ENCODE peak calls at places on chromosomes 6 and 20, in four cellular contexts. Z, H, C and G are unnamed samples.

GRCh38 chr20:19735446-19735845 is 22.6 kb upstream of the RIN2 start:
- DNase-seq in H (no peak), Z (peak; percentile 52), C (no peak), G (peak; percentile 73)

GRCh38 chr6:169131356-169131755 is 122.3 kb downstream of the THBS2 start:
- DNase-seq in C (no peak), Z (no peak), H (no peak), G (no peak)

GRCh38 chr6:166777096-166777630 is 150.1 kb upstream of the RPS6KA2 start:
- DNase-seq in H (no peak), Z (no peak), C (no peak), G (no peak)

GRCh38 chr6:42137192-42137753 is 5.1 kb downstream of the C6orf132 start:
- DNase-seq in Z (peak; percentile 48), H (no peak), C (peak; percentile 55), G (peak; percentile 89)

GRCh38 chr6:10393544-10394225 is 21.2 kb downstream of the TFAP2A start:
- DNase-seq in Z (no peak), C (no peak), H (no peak), G (no peak)

GRCh38 chr20:24638546-24639166 is 169.2 kb downstream of the SYNDIG1 start:
- DNase-seq in H (no peak), C (no peak), Z (no peak), G (no peak)

GRCh38 chr6:98146656-98147055 is 687.7 kb upstream of the POU3F2 start:
- DNase-seq in H (no peak), C (no peak), Z (no peak), G (no peak)

GRCh38 chr6:73722318-73723060 is 26.5 kb downstream of the CD109 start:
- DNase-seq in H (no peak), C (no peak), Z (no peak), G (no peak)

GRCh38 chr6:46353450-46353998 is 137.7 kb downstream of the RCAN2 start:
- DNase-seq in Z (no peak), C (no peak), H (no peak), G (no peak)

GRCh38 chr6:142254513-142254912 is 47.3 kb upstream of the ADGRG6 start:
- DNase-seq in C (no peak), H (no peak), Z (no peak), G (no peak)

GRCh38 chr6:130617658-130618057 is 209.5 kb upstream of the SMLR1 start:
- DNase-seq in C (no peak), H (no peak), Z (no peak), G (no peak)

GRCh38 chr6:128244751-128245405 is 275.5 kb downstream of the PTPRK start:
- DNase-seq in Z (no peak), H (no peak), C (no peak), G (no peak)

GRCh38 chr6:39843305-39844020 is 51.3 kb downstream of the DAAM2 start:
- DNase-seq in C (no peak), Z (no peak), H (no peak), G (no peak)

GRCh38 chr6:52596371-52597028 is 19.6 kb upstream of the TRAM2 start:
- DNase-seq in H (no peak), Z (no peak), C (no peak), G (no peak)

GRCh38 chr20:23167436-23167835 is 81.3 kb upstream of the CD93 start:
- DNase-seq in C (no peak), H (no peak), Z (no peak), G (no peak)

GRCh38 chr6:29653452-29654038 is 3.3 kb upstream of the MOG start:
- DNase-seq in Z (no peak), H (no peak), C (peak; percentile 81), G (peak; percentile 47)

GRCh38 chr20:7113577-7114466 is 346.3 kb downstream of the BMP2 start:
- DNase-seq in H (no peak), Z (no peak), C (no peak), G (peak; percentile 28)

GRCh38 chr20:341682-342081 is 5.2 kb upstream of the NRSN2 start:
- DNase-seq in H (no peak), Z (no peak), C (peak; percentile 32), G (no peak)

GRCh38 chr6:123604067-123604466 is 32.7 kb downstream of the TRDN start:
- DNase-seq in Z (no peak), H (no peak), C (no peak), G (no peak)

GRCh38 chr6:43670623-43670986 is 17.0 kb downstream of the MRPS18A start:
- DNase-seq in H (no peak), C (no peak), Z (no peak), G (no peak)

GRCh38 chr6:43669922-43670622 is 17.5 kb downstream of the MRPS18A start:
- DNase-seq in C (peak; percentile 60), H (no peak), Z (no peak), G (no peak)

GRCh38 chr6:43668151-43669028 is 19.2 kb downstream of the MRPS18A start:
- DNase-seq in C (peak; percentile 91), H (no peak), Z (peak; percentile 84), G (peak; percentile 69)

GRCh38 chr6:43667245-43668150 is 20.1 kb downstream of the MRPS18A start:
- DNase-seq in H (peak; percentile 73), C (peak; percentile 86), Z (peak; percentile 81), G (peak; percentile 92)

GRCh38 chr6:43669050-43669921 is 18.3 kb downstream of the MRPS18A start:
- DNase-seq in C (no peak), Z (peak; percentile 37), H (no peak), G (peak; percentile 47)
- TF ChIP-seq POLR2AphosphoS5 in C (no peak), Z (no peak), H (peak; percentile 40), G (no peak)

DNA sequence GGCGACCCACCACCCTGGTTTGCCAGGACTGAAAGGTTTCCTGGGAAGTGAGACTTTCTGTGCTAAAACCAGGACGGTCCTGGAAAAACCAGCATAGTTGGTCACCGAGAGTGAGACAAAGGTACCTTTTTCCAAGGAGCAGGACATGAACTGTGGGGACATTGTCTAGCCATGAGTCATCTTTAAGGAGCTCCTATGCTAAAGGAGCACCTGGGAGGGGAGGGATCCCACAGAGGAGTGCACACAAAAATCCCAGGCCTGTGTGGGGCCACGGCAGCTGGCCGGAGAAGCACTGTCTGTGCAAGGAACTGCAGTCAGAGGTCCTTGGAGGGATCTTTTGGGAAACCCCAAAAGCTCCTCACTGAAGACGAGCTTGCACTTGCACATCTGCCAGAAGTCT is 109.1 kb upstream of the PLEKHG1 start:
- DNase-seq in C (no peak), H (no peak), Z (peak; percentile 22), G (no peak)
- TF ChIP-seq POLR2AphosphoS5 in C (no peak), H (no peak), Z (no peak), G (no peak)

GRCh38 chr6:84897874-84898635 is 133.7 kb upstream of the TBX18 start:
- DNase-seq in C (no peak), H (no peak), Z (no peak), G (no peak)
- TF ChIP-seq POLR2AphosphoS5 in C (no peak), H (no peak), Z (no peak), G (no peak)

GRCh38 chr6:48765352-48765961 is 654.5 kb upstream of the PTCHD4 start:
- DNase-seq in C (no peak), H (no peak), Z (no peak), G (peak; percentile 32)

GRCh38 chr6:48766349-48766748 is 655.4 kb upstream of the PTCHD4 start:
- DNase-seq in H (no peak), C (no peak), Z (no peak), G (no peak)

GRCh38 chr6:48764261-48764660 is 653.3 kb upstream of the PTCHD4 start:
- DNase-seq in Z (no peak), H (no peak), C (no peak), G (no peak)
- TF ChIP-seq POLR2AphosphoS5 in Z (no peak), H (no peak), C (no peak), G (no peak)

GRCh38 chr20:37526839-37527637 is 638 bp downstream of the BLCAP start:
- DNase-seq in C (no peak), H (no peak), Z (peak; percentile 26), G (peak; percentile 33)

GRCh38 chr20:37524221-37524700 is 3.2 kb downstream of the NNAT start:
- DNase-seq in C (no peak), Z (no peak), H (no peak), G (peak; percentile 13)

GRCh38 chr20:37526238-37526838 is 1.3 kb downstream of the BLCAP start:
- DNase-seq in H (no peak), Z (peak; percentile 77), C (peak; percentile 71), G (no peak)

GRCh38 chr20:37525810-37526209 is 1.9 kb downstream of the BLCAP start:
- DNase-seq in Z (no peak), C (no peak), H (no peak), G (no peak)

DNA sequence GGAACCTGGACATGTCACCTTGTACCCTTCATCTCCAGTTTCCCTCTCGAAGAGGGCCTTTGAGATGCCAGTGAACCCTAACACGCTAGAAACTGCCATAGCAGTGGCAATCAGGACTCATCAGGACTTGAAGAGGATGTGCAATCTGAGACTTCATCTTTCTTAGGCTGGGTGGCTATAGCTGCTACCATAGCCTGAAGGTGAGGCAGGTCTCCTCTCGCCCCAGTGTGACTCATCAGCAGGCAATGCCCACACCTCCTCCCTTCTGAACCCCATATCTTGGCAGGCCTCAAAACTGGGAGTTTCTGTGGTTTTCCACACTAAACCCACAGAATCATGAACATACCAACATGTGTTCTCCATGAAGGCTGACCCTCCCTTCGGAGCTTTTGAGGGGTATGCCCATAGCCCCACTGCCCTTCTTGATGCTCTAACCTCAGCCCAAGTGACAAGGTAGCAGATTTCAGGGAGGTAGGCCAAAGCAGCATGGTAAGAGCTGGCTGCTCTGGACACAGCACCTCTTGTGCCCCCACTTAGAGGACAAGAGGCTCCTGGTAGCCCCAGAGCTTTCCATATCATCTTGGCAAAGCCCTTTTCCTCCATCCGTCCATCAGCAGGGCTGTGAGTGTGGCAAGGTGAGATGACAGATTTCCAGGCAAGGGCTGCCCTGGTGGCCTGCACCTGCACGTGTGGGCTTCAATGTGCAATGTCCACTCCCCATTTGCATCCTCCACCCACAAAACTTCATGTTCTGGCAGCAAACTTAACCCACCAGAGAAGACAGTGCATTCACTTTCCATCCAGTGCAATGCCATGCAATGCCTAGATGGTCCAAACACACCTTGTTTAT is 2.6 kb downstream of the BLCAP start:
- DNase-seq in C (no peak), Z (peak; percentile 75), H (no peak), G (peak; percentile 23)
- TF ChIP-seq POLR2AphosphoS5 in C (no peak), Z (no peak), H (no peak), G (no peak)

GRCh38 chr6:137738931-137739504 is 128.0 kb upstream of the TNFAIP3 start:
- DNase-seq in C (no peak), Z (no peak), H (no peak), G (no peak)
- TF ChIP-seq POLR2AphosphoS5 in C (no peak), Z (no peak), H (no peak), G (no peak)

DNA sequence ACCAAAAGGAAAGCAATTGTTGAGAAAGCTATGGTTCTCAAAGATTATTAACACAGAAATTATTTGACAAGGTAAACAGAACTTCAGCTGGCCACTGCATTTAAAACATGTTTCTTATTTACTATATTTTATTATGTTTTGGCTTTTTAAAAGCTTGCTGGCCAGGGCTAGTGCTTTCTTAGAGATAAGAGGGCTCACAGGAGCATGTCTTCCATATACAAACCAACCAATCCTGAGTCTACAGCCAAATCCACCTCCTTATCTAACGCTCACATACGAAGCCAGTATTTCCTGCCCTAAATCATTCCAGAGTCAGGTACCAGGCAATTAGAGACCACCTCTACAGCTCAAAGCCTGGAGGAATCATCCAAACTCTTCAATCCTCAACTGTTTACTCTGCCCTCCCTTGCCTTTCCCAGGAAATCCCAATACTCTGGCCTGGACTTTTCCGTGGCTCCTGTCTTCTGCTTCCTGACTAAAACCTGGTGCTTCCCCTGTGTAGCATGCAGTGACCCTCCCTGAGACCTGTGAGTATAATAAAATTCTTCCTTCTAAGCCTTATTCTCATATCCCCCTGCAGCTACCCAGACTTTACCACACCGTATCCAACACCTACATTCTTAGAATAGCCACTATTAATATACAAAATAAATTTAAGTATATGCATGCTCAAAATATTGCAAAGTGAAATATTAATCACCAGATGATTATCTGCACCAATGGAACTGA is 33.2 kb downstream of the RANBP9 start:
- DNase-seq in Z (no peak), H (no peak), C (peak; percentile 78), G (no peak)
- TF ChIP-seq POLR2AphosphoS5 in Z (no peak), H (no peak), C (peak; percentile 98), G (no peak)

GRCh38 chr6:31352497-31353368 is 4.2 kb downstream of the HLA-B start:
- DNase-seq in Z (no peak), C (no peak), H (no peak), G (no peak)
- TF ChIP-seq POLR2AphosphoS5 in Z (no peak), C (no peak), H (peak; percentile 97), G (no peak)